ENCODE peak calls at places on chromosomes 6 and 20, in four cellular contexts. K is fibroblast of villous mesenchyme, E is BE2C, T is IMR-90. A is an unnamed sample.

GRCh38 chr6:132648356-132648755 is 10.6 kb downstream of the TAAR1 start:
- DNase-seq in E (no peak), K (peak; percentile 67), T (peak; percentile 74), A (no peak)

GRCh38 chr6:153024401-153025017 is 22.0 kb upstream of the MTRF1L start:
- DNase-seq in E (peak; percentile 41), T (peak; percentile 56), K (peak; percentile 62), A (peak; percentile 43)

GRCh38 chr6:42403831-42404230 is 47.9 kb downstream of the TRERF1 start:
- DNase-seq in E (no peak), T (no peak), K (peak; percentile 34), A (no peak)

GRCh38 chr20:37161830-37162549 is 17.1 kb upstream of the RPN2 start:
- DNase-seq in T (no peak), E (no peak), K (no peak), A (no peak)

GRCh38 chr6:170162011-170162770 is 128.7 kb downstream of the DLL1 start:
- DNase-seq in T (no peak), K (no peak), E (no peak), A (no peak)

GRCh38 chr6:11493979-11494378 is 43.6 kb upstream of the TMEM170B start:
- DNase-seq in E (no peak), K (no peak), T (no peak), A (no peak)

GRCh38 chr20:3010985-3011723 is 32.3 kb upstream of the GNRH2 start:
- DNase-seq in T (peak; percentile 61), E (no peak), K (peak; percentile 74), A (no peak)

GRCh38 chr6:155022726-155023125 is 27.6 kb downstream of the TIAM2 start:
- DNase-seq in K (no peak), T (no peak), E (no peak), A (no peak)

GRCh38 chr20:49591217-49591865 is 23.4 kb upstream of the PTGIS start:
- DNase-seq in T (peak; percentile 70), K (peak; percentile 59), E (no peak), A (no peak)

GRCh38 chr20:63982937-63983336 is 2.0 kb downstream of the PRPF6 start:
- DNase-seq in K (no peak), E (no peak), T (no peak), A (no peak)

GRCh38 chr6:105485456-105485855 is 82.6 kb upstream of the PREP start:
- DNase-seq in K (no peak), E (no peak), T (no peak), A (no peak)

GRCh38 chr20:56249244-56249955 is 868 bp downstream of the MC3R start:
- DNase-seq in E (peak; percentile 72), T (no peak), K (peak; percentile 36), A (peak; percentile 44)

GRCh38 chr6:56148488-56149190 is 98.7 kb downstream of the COL21A1 start:
- DNase-seq in T (peak; percentile 18), K (peak; percentile 11), E (no peak), A (no peak)

GRCh38 chr6:125363360-125364121 is 61.8 kb upstream of the HDDC2 start:
- DNase-seq in T (peak; percentile 17), E (peak; percentile 65), K (peak; percentile 39), A (peak; percentile 72)
- TF ChIP-seq CTCF in T (no peak), E (no peak), K (no peak), A (no peak)

DNA sequence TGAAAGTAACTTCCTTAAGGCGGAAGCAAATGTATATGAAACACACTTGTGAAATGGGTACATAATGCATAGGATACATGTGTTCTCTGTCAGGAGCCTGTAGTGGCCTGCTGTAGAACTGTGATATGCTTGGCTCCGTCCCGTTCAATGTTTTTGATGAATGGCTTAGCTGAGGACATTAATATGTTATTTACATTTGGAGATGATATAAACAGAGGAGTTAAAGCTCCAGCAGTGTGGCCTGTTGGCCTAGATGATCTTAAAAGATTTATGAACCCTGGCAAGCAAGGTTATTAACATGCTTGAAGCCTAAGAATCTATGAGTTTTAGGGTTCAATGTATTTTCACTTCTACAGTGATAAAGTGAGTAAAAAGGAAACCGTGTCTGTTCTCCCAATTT is 59.2 kb downstream of the AKAP12 start:
- DNase-seq in E (no peak), T (no peak), K (peak; percentile 55), A (no peak)
- TF ChIP-seq CTCF in E (no peak), T (no peak), K (no peak), A (no peak)

DNA sequence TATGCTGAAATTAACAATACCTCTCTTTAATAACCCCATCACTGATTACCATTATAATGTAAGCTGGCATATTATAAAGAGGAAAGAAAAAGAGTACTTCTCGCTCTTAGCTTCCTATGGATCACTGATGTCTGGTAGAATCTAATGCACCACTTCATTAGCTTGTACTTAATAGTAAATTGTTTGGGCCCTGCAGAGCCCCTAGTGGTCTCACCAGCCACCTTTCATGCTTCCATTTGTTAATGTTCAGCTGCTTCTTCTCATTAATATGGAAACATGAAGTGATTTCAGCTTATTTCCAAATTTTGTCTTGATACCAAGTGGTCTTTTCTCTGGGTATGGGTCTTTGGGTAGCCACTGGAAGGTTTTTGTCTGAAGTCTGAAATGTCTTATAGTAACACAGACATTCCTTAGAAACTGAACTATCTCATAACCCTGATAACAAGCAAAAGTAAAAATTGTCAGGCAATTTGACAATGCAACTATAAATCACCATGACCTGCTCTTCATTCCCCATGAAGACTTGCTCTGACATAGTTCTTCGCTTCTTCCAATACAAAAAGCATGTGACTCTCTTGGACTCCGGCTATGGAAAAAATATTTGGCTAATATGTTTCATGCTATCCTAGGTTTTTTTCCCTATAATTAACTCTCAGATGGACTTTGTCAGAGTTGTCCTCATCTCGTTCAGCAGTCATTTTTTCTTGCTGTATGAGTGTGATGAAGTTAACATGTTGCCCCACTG is 395.8 kb upstream of the MARCKS start:
- DNase-seq in T (peak; percentile 52), E (peak; percentile 28), K (no peak), A (no peak)
- TF ChIP-seq CTCF in T (peak; percentile 16), E (peak; percentile 65), K (peak; percentile 32), A (peak; percentile 20)

DNA sequence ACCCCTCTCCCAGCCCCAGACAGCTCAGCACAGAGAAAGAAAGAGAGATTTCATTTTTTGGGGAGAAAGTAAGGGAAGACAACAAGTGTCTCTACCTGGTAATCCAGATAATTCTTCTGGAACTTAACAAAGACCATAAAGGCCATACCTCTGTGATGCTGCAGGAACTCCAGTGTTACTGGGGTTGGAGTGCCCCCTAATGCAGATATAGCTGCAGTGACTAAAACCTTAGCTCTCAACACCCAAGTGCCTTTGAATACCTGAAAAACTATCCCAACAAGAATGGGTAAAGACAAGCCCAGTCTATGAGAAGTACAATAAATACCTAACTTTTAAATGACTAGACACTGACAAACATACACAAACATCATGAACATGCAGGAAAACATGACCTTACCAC is 365.3 kb upstream of the PTCHD4 start:
- DNase-seq in K (peak; percentile 47), E (no peak), T (peak; percentile 30), A (no peak)
- TF ChIP-seq CTCF in K (peak; percentile 57), E (no peak), T (peak; percentile 57), A (peak; percentile 15)

DNA sequence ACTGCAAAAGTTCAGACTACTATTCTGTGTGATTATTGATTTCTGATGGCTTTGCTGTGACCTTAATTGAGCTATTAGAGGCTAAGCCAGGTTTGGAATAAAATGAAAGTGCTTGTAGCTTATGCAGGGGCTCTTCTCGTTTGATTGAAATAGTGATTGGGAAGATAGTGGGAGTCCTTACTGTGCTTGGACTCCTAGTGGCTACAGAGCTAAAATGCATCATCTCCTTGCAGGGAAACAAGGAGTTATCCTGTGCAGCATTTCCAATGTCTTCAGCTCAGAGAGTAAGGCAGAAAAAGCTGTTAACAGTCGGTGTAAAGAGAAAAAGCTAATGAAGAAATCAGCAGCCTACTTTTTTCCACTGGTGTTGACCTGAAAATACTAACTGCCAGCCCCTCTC is 173.5 kb downstream of the SLC35F1 start:
- DNase-seq in E (no peak), T (no peak), K (no peak), A (no peak)
- TF ChIP-seq CTCF in E (peak; percentile 64), T (no peak), K (no peak), A (no peak)

GRCh38 chr20:59439243-59439642 is 138.8 kb downstream of the EDN3 start:
- DNase-seq in E (no peak), T (no peak), K (no peak), A (no peak)
- TF ChIP-seq CTCF in E (no peak), T (no peak), K (no peak), A (no peak)

GRCh38 chr6:29680904-29681303 is at the start of gene ZFP57:
- DNase-seq in E (no peak), K (no peak), T (no peak), A (no peak)

GRCh38 chr6:29679962-29680361 is 990 bp downstream of the ZFP57 start:
- DNase-seq in K (no peak), E (no peak), T (no peak), A (no peak)

GRCh38 chr6:29680416-29680815 is 536 bp downstream of the ZFP57 start:
- DNase-seq in E (no peak), K (no peak), T (no peak), A (no peak)

GRCh38 chr6:29681811-29682210 is 859 bp upstream of the ZFP57 start:
- DNase-seq in T (no peak), K (no peak), E (no peak), A (no peak)

GRCh38 chr6:29685718-29686326 is 4.9 kb upstream of the ZFP57 start:
- DNase-seq in T (no peak), K (no peak), E (no peak), A (peak; percentile 8)
- TF ChIP-seq CTCF in T (no peak), K (no peak), E (no peak), A (no peak)

GRCh38 chr6:81734081-81734480 is 18.4 kb downstream of the TENT5A start:
- DNase-seq in T (no peak), K (no peak), E (no peak), A (no peak)
- TF ChIP-seq CTCF in T (no peak), K (no peak), E (no peak), A (no peak)

DNA sequence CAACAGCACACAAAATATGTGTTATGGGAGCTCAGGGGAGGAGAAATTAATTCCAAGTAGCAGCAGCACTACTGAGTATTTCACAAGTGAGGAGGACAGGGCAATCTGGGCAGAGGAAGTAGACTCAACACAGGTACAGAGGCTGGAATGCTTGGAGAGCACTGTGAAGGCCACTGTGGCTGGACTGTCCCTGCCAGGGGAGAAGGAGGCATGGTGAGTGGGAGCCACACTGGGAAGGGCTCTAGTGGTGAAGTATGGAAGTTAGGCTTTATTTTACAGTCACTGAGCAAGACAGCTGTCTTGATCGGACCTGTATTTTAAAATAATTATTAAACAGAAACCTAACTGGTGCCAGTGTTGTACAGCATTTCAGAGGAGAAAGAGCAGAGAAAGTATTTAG is 28.8 kb downstream of the FAM229B start:
- DNase-seq in E (no peak), T (no peak), K (no peak), A (no peak)
- TF ChIP-seq CTCF in E (peak; percentile 26), T (no peak), K (no peak), A (no peak)